ENCODE peak calls at places on chromosome 15, in six cellular contexts. J is RKO; V is H7; T is thyroid gland; L is HuH-7; S is stimulated activated naive CD8-positive, alpha-beta T cell treated with anti-CD3 and anti-CD28 coated beads, Interleukin-15, Interleukin-2, amounts not matched to agents 100 U/mL and 50 U/mL, for 24 hours. D is an unnamed sample.

GRCh38 chr15:66923438-66923881 is 141.9 kb upstream of the SMAD3 start:
- DNase-seq in S (peak), L (peak), T (peak), V (peak), J (no peak), D (no peak)

GRCh38 chr15:99409097-99409473 is 156.7 kb upstream of the MEF2A start:
- DNase-seq in L (peak), S (no peak), T (peak), J (peak), V (peak), D (peak)

GRCh38 chr15:31323627-31324026 is 3.0 kb upstream of the KLF13 start:
- DNase-seq in V (no peak), J (no peak), T (no peak), L (no peak), S (no peak), D (no peak)

GRCh38 chr15:57691082-57691481 is 15.4 kb upstream of the POLR2M start:
- DNase-seq in L (no peak), J (no peak), T (no peak), S (no peak), V (no peak), D (no peak)

GRCh38 chr15:40418126-40418525 is 12.5 kb downstream of the IVD start:
- DNase-seq in J (no peak), S (no peak), V (no peak), L (no peak), T (no peak), D (no peak)

GRCh38 chr15:55683366-55683765 is 59.6 kb downstream of the PRTG start:
- DNase-seq in L (no peak), J (no peak), T (no peak), V (no peak), S (no peak), D (no peak)

GRCh38 chr15:46280753-46281521 is 646.1 kb downstream of the SQOR start:
- DNase-seq in V (peak), T (no peak), J (peak), S (no peak), L (no peak), D (peak)

GRCh38 chr15:30770759-30771158 is 133.0 kb upstream of the FAN1 start:
- DNase-seq in V (no peak), T (no peak), S (no peak), L (no peak), J (no peak), D (no peak)

GRCh38 chr15:34837246-34838016 is 42.1 kb upstream of the ACTC1 start:
- DNase-seq in T (peak), V (no peak), S (no peak), J (peak), L (no peak), D (peak)

GRCh38 chr15:31364301-31365031 is 37.8 kb downstream of the KLF13 start:
- DNase-seq in S (peak), V (no peak), L (no peak), J (no peak), T (peak), D (no peak)

GRCh38 chr15:69881760-69882159 is 216.0 kb downstream of the TLE3 start:
- DNase-seq in S (peak), L (no peak), T (peak), J (no peak), V (no peak), D (peak)

GRCh38 chr15:89416339-89417183 is 79.8 kb downstream of the RHCG start:
- DNase-seq in J (peak), S (peak), T (peak), V (peak), L (peak), D (peak)

GRCh38 chr15:58401991-58402649 is 29.7 kb upstream of the LIPC start:
- DNase-seq in V (no peak), S (no peak), L (no peak), T (no peak), J (no peak), D (no peak)

GRCh38 chr15:74798388-74799254 is 14.0 kb upstream of the LMAN1L start:
- DNase-seq in L (no peak), J (no peak), V (no peak), T (no peak), S (no peak), D (peak)

GRCh38 chr15:67089218-67090193 is 24.1 kb downstream of the SMAD3 start:
- DNase-seq in T (no peak), V (no peak), J (no peak), L (no peak), S (no peak), D (no peak)

GRCh38 chr15:92922405-92923002 is 22.4 kb downstream of the CHD2 start:
- DNase-seq in S (no peak), L (no peak), V (no peak), J (no peak), T (no peak), D (no peak)

GRCh38 chr15:56758770-56759449 is 25.6 kb upstream of the ZNF280D start:
- DNase-seq in J (no peak), L (no peak), V (no peak), T (no peak), S (no peak), D (no peak)

GRCh38 chr15:88258021-88258641 is 1.6 kb upstream of the NTRK3 start:
- DNase-seq in T (peak), V (peak), L (peak), S (peak), J (no peak), D (no peak)

GRCh38 chr15:40190591-40190990 is 29.7 kb downstream of the BUB1B start:
- DNase-seq in J (peak), L (no peak), T (no peak), S (no peak), V (no peak), D (peak)

GRCh38 chr15:57784081-57784488 is 77.6 kb downstream of the POLR2M start:
- DNase-seq in S (no peak), T (no peak), L (no peak), J (no peak), V (no peak), D (no peak)

GRCh38 chr15:38266247-38266996 is 13.8 kb downstream of the SPRED1 start:
- DNase-seq in T (peak), L (no peak), J (no peak), S (no peak), V (no peak), D (no peak)

GRCh38 chr15:40543082-40543481 is 21.8 kb downstream of the CCDC32 start:
- DNase-seq in L (no peak), J (no peak), S (no peak), T (no peak), V (no peak), D (no peak)

GRCh38 chr15:64599716-64600115 is 139.3 kb downstream of the ZNF609 start:
- DNase-seq in V (no peak), T (no peak), J (no peak), L (no peak), S (no peak), D (no peak)

GRCh38 chr15:65377105-65377975 is 462 bp downstream of the IGDCC3 start:
- DNase-seq in T (peak), L (peak), V (peak), J (no peak), S (peak), D (peak)

GRCh38 chr15:70036585-70037343 is 61.0 kb downstream of the TLE3 start:
- DNase-seq in T (no peak), S (no peak), V (no peak), L (no peak), J (no peak), D (peak)

GRCh38 chr15:74332611-74333010 is 34.8 kb downstream of the CYP11A1 start:
- DNase-seq in L (no peak), S (no peak), V (no peak), J (no peak), T (no peak), D (no peak)

GRCh38 chr15:70892002-70892911 is at the start of the genes LRRC49 and THAP10:
- DNase-seq in T (peak), L (peak), J (peak), S (peak), V (peak), D (peak)

GRCh38 chr15:39574416-39574815 is 6.5 kb upstream of the THBS1 start:
- DNase-seq in T (no peak), J (no peak), L (no peak), V (no peak), S (no peak), D (no peak)

GRCh38 chr15:98941595-98942255 is 65.9 kb downstream of the PGPEP1L start:
- DNase-seq in T (no peak), J (no peak), V (no peak), L (no peak), S (no peak), D (no peak)

GRCh38 chr15:99155961-99156443 is 51.1 kb downstream of the SYNM start:
- DNase-seq in V (no peak), L (peak), J (no peak), S (no peak), T (no peak), D (no peak)

GRCh38 chr15:69887018-69887417 is 210.7 kb downstream of the TLE3 start:
- DNase-seq in L (no peak), S (no peak), J (no peak), T (no peak), V (no peak), D (no peak)

GRCh38 chr15:86852741-86853140 is 773.1 kb downstream of the AGBL1 start:
- DNase-seq in T (no peak), V (no peak), J (no peak), S (no peak), L (no peak), D (no peak)

GRCh38 chr15:88331291-88331690 is 74.8 kb upstream of the NTRK3 start:
- DNase-seq in J (peak), L (peak), V (peak), S (peak), T (peak), D (peak)

GRCh38 chr15:81115054-81115939 is 18.8 kb upstream of the CFAP161 start:
- DNase-seq in T (no peak), J (no peak), S (no peak), L (no peak), V (no peak), D (no peak)

GRCh38 chr15:31437686-31438085 is 111.1 kb downstream of the KLF13 start:
- DNase-seq in L (no peak), T (no peak), J (no peak), V (no peak), S (peak), D (no peak)

GRCh38 chr15:61099030-61099800 is 129.9 kb downstream of the RORA start:
- DNase-seq in L (no peak), V (no peak), S (no peak), J (no peak), T (no peak), D (peak)

GRCh38 chr15:71821547-71822129 is 11.3 kb downstream of the NR2E3 start:
- DNase-seq in L (no peak), J (no peak), T (no peak), V (no peak), S (no peak), D (no peak)

GRCh38 chr15:69114231-69114937 is 46.1 kb upstream of the GLCE start:
- DNase-seq in T (peak), L (no peak), S (no peak), J (no peak), V (no peak), D (peak)

D was measured in SW480.